ENCODE peak calls at places on chromosome 13, in four cellular contexts. D, P, E and G are unnamed samples.

GRCh38 chr13:30895773-30896172 is 10.3 kb upstream of the MEDAG start:
- DNase-seq in D (peak), P (no peak), E (no peak), G (no peak)

GRCh38 chr13:52141299-52141698 is 12.4 kb upstream of the NEK5 start:
- DNase-seq in D (no peak), P (no peak), E (no peak), G (no peak)

GRCh38 chr13:76758738-76759137 is 127.5 kb downstream of the KCTD12 start:
- DNase-seq in D (no peak), P (no peak), E (no peak), G (no peak)

GRCh38 chr13:101988140-101988539 is 413.7 kb downstream of the FGF14 start:
- DNase-seq in D (no peak), P (no peak), E (no peak), G (peak)

GRCh38 chr13:35723820-35724219 is 247.3 kb upstream of the MAB21L1 start:
- DNase-seq in D (no peak), P (no peak), E (peak), G (peak)

GRCh38 chr13:75101997-75102720 is 379.8 kb downstream of the TBC1D4 start:
- DNase-seq in D (no peak), P (no peak), E (no peak), G (no peak)

GRCh38 chr13:97182065-97182890 is 39.9 kb upstream of the MBNL2 start:
- DNase-seq in D (no peak), P (no peak), E (no peak), G (no peak)

GRCh38 chr13:52405767-52406494 is at the start of gene THSD1:
- DNase-seq in D (peak), P (no peak), E (no peak), G (peak)

GRCh38 chr13:28220166-28220565 is 81.8 kb downstream of the PAN3 start:
- DNase-seq in D (no peak), P (no peak), E (no peak), G (no peak)

GRCh38 chr13:34207334-34207733 is 389.4 kb downstream of the RFC3 start:
- DNase-seq in D (no peak), P (no peak), E (no peak), G (no peak)

GRCh38 chr13:59906413-59907027 is 257.2 kb downstream of the DIAPH3 start:
- DNase-seq in D (no peak), P (no peak), E (peak), G (peak)

GRCh38 chr13:114309806-114310410 is 4.4 kb upstream of the CHAMP1 start:
- DNase-seq in D (no peak), P (no peak), E (no peak), G (no peak)

GRCh38 chr13:79311456-79311855 is 94.6 kb downstream of the RBM26 start:
- DNase-seq in D (no peak), P (no peak), E (no peak), G (no peak)

GRCh38 chr13:114234266-114234644 is 442 bp upstream of the CDC16 start:
- DNase-seq in D (no peak), P (no peak), E (no peak), G (no peak)

GRCh38 chr13:106340249-106340648 is 195.2 kb downstream of the EFNB2 start:
- DNase-seq in D (no peak), P (no peak), E (no peak), G (no peak)

GRCh38 chr13:90806905-90807304 is 540.6 kb upstream of the MIR17HG start:
- DNase-seq in D (no peak), P (no peak), E (no peak), G (no peak)

GRCh38 chr13:31913459-31913858 is 118.1 kb upstream of the FRY start:
- DNase-seq in D (no peak), P (no peak), E (no peak), G (no peak)

GRCh38 chr13:49791214-49791752 is 1.2 kb downstream of the KPNA3 start:
- DNase-seq in D (no peak), P (no peak), E (peak), G (peak)